ENCODE peak calls at places on chromosomes 13 and 19, in eight cellular contexts. P is mesothelial cell of epicardium, A is GM13977, X is stomach, D is mucosa of descending colon, Q is tibial nerve, B is cardiac muscle cell, N is WTC11. R is an unnamed sample.

GRCh38 chr13:111304041-111304544 is 16.3 kb upstream of the TEX29 start:
- DNase-seq in Q (no peak), D (no peak), X (no peak), B (no peak), P (no peak), A (peak), N (no peak), R (no peak)

GRCh38 chr19:30161770-30162169 is 210.4 kb upstream of the ZNF536 start:
- DNase-seq in A (no peak), P (no peak), D (no peak), X (no peak), N (no peak), Q (no peak), B (no peak), R (no peak)

GRCh38 chr13:109156181-109156935 is 526.9 kb downstream of the MYO16 start:
- DNase-seq in X (no peak), D (no peak), P (no peak), Q (no peak), B (peak), N (no peak), A (no peak), R (peak)

GRCh38 chr19:18014197-18014596 is 6.2 kb downstream of the ARRDC2 start:
- DNase-seq in B (no peak), Q (no peak), P (no peak), D (no peak), A (no peak), N (no peak), X (no peak), R (no peak)

GRCh38 chr19:49835562-49835961 is 15.4 kb upstream of the PTOV1 start:
- DNase-seq in N (no peak), X (no peak), Q (no peak), A (no peak), P (no peak), B (no peak), D (no peak), R (no peak)

GRCh38 chr19:4390017-4390861 is 10.1 kb downstream of the SH3GL1 start:
- DNase-seq in N (peak), D (no peak), P (no peak), A (no peak), Q (no peak), B (peak), X (no peak), R (no peak)

GRCh38 chr13:45943965-45944364 is 92.4 kb upstream of the SIAH3 start:
- DNase-seq in P (no peak), Q (no peak), X (no peak), N (no peak), D (no peak), A (no peak), B (peak), R (no peak)

GRCh38 chr13:112688560-112689497 is 1.0 kb upstream of the ATP11A start:
- DNase-seq in N (peak), A (no peak), P (no peak), D (peak), X (peak), B (no peak), Q (no peak), R (peak)

GRCh38 chr13:19172647-19173030 is 9.0 kb downstream of the TUBA3C start:
- DNase-seq in A (no peak), X (no peak), B (no peak), N (no peak), Q (no peak), D (no peak), P (no peak), R (no peak)

GRCh38 chr19:46925548-46925950 is 64.8 kb downstream of the ARHGAP35 start:
- DNase-seq in Q (no peak), A (no peak), B (no peak), N (no peak), X (peak), P (no peak), D (peak), R (no peak)

GRCh38 chr13:23995283-23996073 is 98.2 kb upstream of the C1QTNF9B start:
- DNase-seq in X (no peak), B (no peak), P (no peak), Q (no peak), N (no peak), A (no peak), D (no peak), R (no peak)

GRCh38 chr13:41059466-41059865 is 1.8 kb upstream of the WBP4 start:
- DNase-seq in N (no peak), B (no peak), P (no peak), A (no peak), X (no peak), D (no peak), Q (no peak), R (no peak)

GRCh38 chr19:55255618-55256423 is 3.0 kb downstream of the PPP6R1 start:
- DNase-seq in N (no peak), B (peak), Q (no peak), P (no peak), A (peak), D (no peak), X (peak), R (no peak)

GRCh38 chr13:98443329-98443728 is 133.6 kb downstream of the STK24 start:
- DNase-seq in X (no peak), A (no peak), B (peak), N (no peak), Q (no peak), P (no peak), D (no peak), R (no peak)

GRCh38 chr13:72166102-72166660 is 299.2 kb upstream of the DACH1 start:
- DNase-seq in N (no peak), Q (no peak), D (no peak), A (no peak), X (no peak), B (no peak), P (no peak), R (no peak)

GRCh38 chr13:112447761-112448603 is 71.8 kb downstream of the SPACA7 start:
- DNase-seq in P (no peak), N (no peak), A (peak), B (no peak), Q (no peak), D (peak), X (peak), R (no peak)

GRCh38 chr19:54287456-54287855 is 6.5 kb upstream of the LILRB2 start:
- DNase-seq in B (peak), D (no peak), Q (no peak), P (no peak), N (no peak), A (no peak), X (no peak), R (no peak)

GRCh38 chr19:55614711-55615552 is 9.4 kb downstream of the ZNF784 start:
- DNase-seq in N (no peak), A (no peak), D (no peak), B (no peak), Q (no peak), X (no peak), P (no peak), R (no peak)

GRCh38 chr19:28170066-28170465 is 1042.9 kb downstream of the UQCRFS1 start:
- DNase-seq in A (no peak), D (no peak), P (no peak), Q (no peak), B (no peak), N (no peak), X (no peak), R (no peak)

GRCh38 chr19:31348416-31349159 is 648 bp downstream of the TSHZ3 start:
- DNase-seq in B (peak), A (no peak), N (no peak), Q (no peak), D (no peak), X (no peak), P (no peak), R (no peak)

GRCh38 chr19:30999726-31000125 is 349.5 kb downstream of the TSHZ3 start:
- DNase-seq in Q (no peak), A (no peak), N (no peak), D (no peak), P (no peak), X (no peak), B (no peak), R (no peak)

GRCh38 chr13:36801035-36801434 is 18.0 kb upstream of the RFXAP start:
- DNase-seq in X (no peak), Q (no peak), B (no peak), P (no peak), A (no peak), D (no peak), N (no peak), R (no peak)

GRCh38 chr13:40530961-40531360 is 135.5 kb downstream of the FOXO1 start:
- DNase-seq in B (no peak), A (no peak), Q (no peak), X (no peak), D (no peak), P (no peak), N (no peak), R (no peak)

GRCh38 chr19:6062274-6062673 is 48.0 kb downstream of the RFX2 start:
- DNase-seq in D (peak), P (no peak), N (no peak), Q (no peak), A (no peak), X (peak), B (peak), R (no peak)

GRCh38 chr13:98476538-98476966 is 100.4 kb downstream of the STK24 start:
- DNase-seq in Q (no peak), P (no peak), B (peak), D (peak), A (peak), N (no peak), X (peak), R (no peak)

GRCh38 chr19:35229601-35230000 is 1.1 kb upstream of the FAM187B start:
- DNase-seq in P (no peak), D (no peak), N (no peak), X (no peak), Q (no peak), B (no peak), A (no peak), R (no peak)

GRCh38 chr13:48126944-48127814 is 32.3 kb upstream of the MED4 start:
- DNase-seq in A (peak), D (peak), B (peak), N (peak), X (peak), P (no peak), Q (peak), R (no peak)

GRCh38 chr13:112443191-112444000 is 67.2 kb downstream of the SPACA7 start:
- DNase-seq in D (peak), Q (no peak), P (no peak), B (no peak), X (peak), A (peak), N (peak), R (no peak)

GRCh38 chr19:15320118-15320517 is 12.2 kb downstream of the BRD4 start:
- DNase-seq in P (no peak), A (no peak), Q (no peak), D (no peak), N (no peak), B (no peak), X (no peak), R (no peak)
- TF ChIP-seq CTCF in P (no peak), A (no peak), Q (no peak), D (no peak), N (no peak), B (no peak), X (no peak), R (no peak)

DNA sequence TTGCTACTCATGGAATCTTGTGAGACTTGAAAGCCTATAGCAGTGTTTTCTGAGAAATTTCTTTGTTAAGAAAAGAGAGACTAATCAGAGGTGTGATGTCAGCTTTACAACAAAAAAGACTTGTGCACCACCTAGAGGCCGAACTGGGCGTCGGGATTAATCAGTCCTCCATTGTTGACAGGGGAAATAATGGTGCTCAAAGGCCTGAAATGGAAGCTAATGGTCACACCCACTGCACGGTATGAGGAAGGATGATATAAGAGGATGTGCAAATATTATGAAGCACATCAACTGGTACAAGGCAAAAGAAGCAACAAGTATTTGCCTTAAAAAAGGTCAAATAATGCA is 480.2 kb upstream of the MIR17HG start:
- DNase-seq in P (no peak), B (peak), X (peak), D (peak), N (peak), Q (peak), A (peak), R (no peak)
- TF ChIP-seq CTCF in P (peak), B (peak), X (peak), D (no peak), N (peak), Q (peak), A (peak), R (peak)

DNA sequence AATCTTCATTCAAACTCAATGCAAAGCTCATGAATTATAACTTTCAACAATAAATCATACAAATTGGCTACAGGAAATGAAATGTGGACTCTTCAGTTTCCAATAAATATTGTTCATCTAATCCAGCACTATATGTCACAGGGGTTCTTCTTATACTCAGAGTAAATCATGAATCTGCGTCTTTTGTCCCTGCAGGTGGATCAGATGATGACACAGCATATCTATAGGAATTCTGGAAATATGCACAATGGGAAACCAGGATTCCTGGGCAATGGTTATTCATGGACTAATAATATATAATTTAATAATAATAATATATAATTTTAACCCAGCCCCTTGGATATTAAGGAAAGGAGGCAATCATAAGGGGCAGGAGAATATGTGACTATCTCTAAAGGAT is 8.4 kb downstream of the ZNF573 start:
- DNase-seq in B (no peak), D (no peak), A (no peak), Q (no peak), X (no peak), N (no peak), P (no peak), R (no peak)
- TF ChIP-seq CTCF in B (no peak), D (no peak), A (no peak), Q (no peak), X (no peak), N (no peak), P (no peak), R (no peak)

GRCh38 chr13:76053181-76053580 is 417.1 kb downstream of the LMO7 start:
- DNase-seq in A (no peak), D (no peak), P (no peak), X (no peak), N (no peak), Q (no peak), B (no peak), R (no peak)
- TF ChIP-seq CTCF in A (no peak), D (no peak), P (no peak), X (no peak), N (no peak), Q (no peak), B (no peak), R (no peak)

DNA sequence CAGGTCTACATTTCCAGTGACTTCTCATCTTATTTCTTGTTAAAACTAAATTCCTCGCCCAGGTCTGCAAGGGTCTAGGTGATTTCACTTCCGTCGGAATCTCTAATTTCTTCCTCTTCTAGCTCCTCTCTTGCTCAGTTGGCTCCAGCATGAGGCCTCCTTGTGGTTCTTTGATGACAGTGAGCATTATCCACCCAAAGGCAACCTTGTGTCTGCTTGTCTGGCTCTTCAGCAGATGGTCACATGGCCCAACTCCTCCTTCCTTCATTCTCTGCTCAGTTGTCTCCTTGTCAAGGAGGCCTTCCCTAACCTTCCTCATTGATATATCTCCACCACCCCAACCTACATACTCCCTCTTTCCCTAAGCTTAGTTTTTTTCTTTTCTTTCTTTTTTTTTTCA is 1391.4 kb downstream of the EFNB2 start:
- DNase-seq in Q (no peak), A (no peak), N (no peak), B (no peak), P (no peak), X (no peak), D (no peak), R (no peak)
- TF ChIP-seq CTCF in Q (no peak), A (no peak), N (no peak), B (no peak), P (no peak), X (no peak), D (no peak), R (no peak)

R was measured in dorsolateral prefrontal cortex.